ENCODE peak calls at places on chromosomes 16 and 17, in seven cellular contexts. F, N, C, O, K, G and Y are unnamed samples.

GRCh38 chr17:50905460-50905803 is 39.3 kb upstream of the TOB1 start:
- DNase-seq in F (no peak), N (no peak), C (no peak), O (no peak), K (no peak), G (no peak), Y (no peak)

GRCh38 chr16:66612422-66612821 is 7.9 kb downstream of the CMTM3 start:
- DNase-seq in F (no peak), N (no peak), C (no peak), O (no peak), K (no peak), G (no peak), Y (no peak)

GRCh38 chr17:64230551-64231408 is 32.3 kb downstream of the TEX2 start:
- DNase-seq in F (no peak), N (no peak), C (no peak), O (no peak), K (no peak), G (no peak), Y (no peak)

GRCh38 chr16:27177031-27177774 is 26.1 kb upstream of the KDM8 start:
- DNase-seq in F (no peak), N (no peak), C (no peak), O (no peak), K (no peak), G (peak; percentile 51), Y (no peak)

GRCh38 chr17:73528679-73529078 is 115.6 kb downstream of the SDK2 start:
- DNase-seq in F (no peak), N (no peak), C (no peak), O (no peak), K (no peak), G (no peak), Y (no peak)

GRCh38 chr16:20613471-20613887 is 37.3 kb upstream of the ACSM2B start:
- DNase-seq in F (no peak), N (no peak), C (no peak), O (no peak), K (no peak), G (no peak), Y (no peak)

GRCh38 chr16:10165643-10166042 is 16.6 kb downstream of the GRIN2A start:
- DNase-seq in F (no peak), N (no peak), C (no peak), O (no peak), K (no peak), G (no peak), Y (no peak)

GRCh38 chr17:82098939-82099765 is 1.1 kb upstream of the FASN start:
- DNase-seq in F (no peak), N (peak; percentile 87), C (no peak), O (no peak), K (peak; percentile 45), G (no peak), Y (no peak)

GRCh38 chr16:82535262-82535661 is 91.5 kb upstream of the CDH13 start:
- DNase-seq in F (no peak), N (no peak), C (no peak), O (no peak), K (no peak), G (no peak), Y (no peak)

GRCh38 chr16:85061566-85061965 is 34.0 kb downstream of the KIAA0513 start:
- DNase-seq in F (no peak), N (peak; percentile 23), C (no peak), O (no peak), K (peak; percentile 67), G (no peak), Y (no peak)

GRCh38 chr16:20866161-20866772 is 33.9 kb downstream of the DCUN1D3 start:
- DNase-seq in F (peak; percentile 44), N (peak; percentile 47), C (no peak), O (peak; percentile 89), K (peak; percentile 42), G (peak; percentile 87), Y (peak; percentile 48)

GRCh38 chr17:7707446-7707845 is 2.4 kb downstream of the EFNB3 start:
- DNase-seq in F (no peak), N (peak; percentile 66), C (no peak), O (no peak), K (no peak), G (no peak), Y (no peak)

GRCh38 chr16:50640391-50640790 is 40.7 kb downstream of the SNX20 start:
- DNase-seq in F (no peak), N (no peak), C (no peak), O (no peak), K (no peak), G (peak; percentile 31), Y (no peak)

GRCh38 chr16:3158014-3158497 is 23.2 kb downstream of the ZNF213 start:
- DNase-seq in F (no peak), N (peak; percentile 85), C (no peak), O (peak; percentile 17), K (no peak), G (peak; percentile 46), Y (no peak)

GRCh38 chr16:84266451-84266850 is 26.6 kb upstream of the KCNG4 start:
- DNase-seq in F (peak; percentile 60), N (peak; percentile 93), C (no peak), O (peak; percentile 2), K (peak; percentile 43), G (peak; percentile 68), Y (no peak)

GRCh38 chr16:86462334-86463084 is 47.8 kb upstream of the FOXF1 start:
- DNase-seq in F (no peak), N (no peak), C (no peak), O (peak; percentile 11), K (peak; percentile 80), G (no peak), Y (no peak)

GRCh38 chr16:74053310-74053709 is 243.3 kb upstream of the PSMD7 start:
- DNase-seq in F (no peak), N (no peak), C (no peak), O (no peak), K (no peak), G (no peak), Y (no peak)

GRCh38 chr16:88345031-88345942 is 37.5 kb upstream of the ZNF469 start:
- DNase-seq in F (no peak), N (peak; percentile 43), C (no peak), O (no peak), K (no peak), G (no peak), Y (no peak)

GRCh38 chr17:9544221-9544620 is 31.4 kb downstream of the STX8 start:
- DNase-seq in F (no peak), N (no peak), C (no peak), O (no peak), K (no peak), G (no peak), Y (no peak)

GRCh38 chr16:88781140-88782077 is 3.6 kb downstream of the PIEZO1 start:
- DNase-seq in F (no peak), N (no peak), C (peak; percentile 63), O (no peak), K (peak; percentile 56), G (no peak), Y (no peak)

GRCh38 chr16:13873835-13874438 is 46.0 kb upstream of the ERCC4 start:
- DNase-seq in F (no peak), N (peak; percentile 65), C (no peak), O (no peak), K (no peak), G (peak; percentile 35), Y (no peak)

GRCh38 chr16:84350611-84351400 is 17.5 kb upstream of the ATP2C2 start:
- DNase-seq in F (no peak), N (no peak), C (no peak), O (no peak), K (no peak), G (no peak), Y (no peak)

GRCh38 chr16:9134739-9135138 is 43.3 kb downstream of the HAPSTR1 start:
- DNase-seq in F (no peak), N (peak; percentile 81), C (peak; percentile 52), O (no peak), K (no peak), G (peak; percentile 81), Y (no peak)

GRCh38 chr16:56222482-56222997 is 31.3 kb downstream of the GNAO1 start:
- DNase-seq in F (peak; percentile 50), N (no peak), C (no peak), O (no peak), K (no peak), G (no peak), Y (no peak)

GRCh38 chr17:72978593-72979218 is 113.8 kb downstream of the SLC39A11 start:
- DNase-seq in F (no peak), N (no peak), C (no peak), O (no peak), K (no peak), G (no peak), Y (no peak)

GRCh38 chr17:5693821-5694220 is 109.5 kb upstream of the NLRP1 start:
- DNase-seq in F (no peak), N (no peak), C (no peak), O (no peak), K (no peak), G (no peak), Y (no peak)

GRCh38 chr17:6160188-6160555 is 90.0 kb downstream of the WSCD1 start:
- DNase-seq in F (no peak), N (no peak), C (no peak), O (no peak), K (no peak), G (no peak), Y (no peak)

GRCh38 chr16:69904495-69905170 is 46.5 kb upstream of the CLEC18A start:
- DNase-seq in F (no peak), N (peak; percentile 37), C (no peak), O (no peak), K (peak; percentile 39), G (no peak), Y (no peak)

GRCh38 chr17:49469831-49470568 is 25.1 kb upstream of the NGFR start:
- DNase-seq in F (peak; percentile 39), N (peak; percentile 95), C (no peak), O (no peak), K (no peak), G (no peak), Y (no peak)

GRCh38 chr16:22357635-22357971 is 16.8 kb downstream of the CDR2 start:
- DNase-seq in F (no peak), N (no peak), C (no peak), O (no peak), K (no peak), G (no peak), Y (no peak)

GRCh38 chr16:85029413-85029794 is 1.8 kb downstream of the KIAA0513 start:
- DNase-seq in F (no peak), N (peak; percentile 52), C (peak; percentile 35), O (peak; percentile 53), K (no peak), G (peak; percentile 30), Y (no peak)